ENCODE peak calls at places on chromosomes 1 and 21, in ten cellular contexts. Y, U, L, J, V, N, F, R, M and T are unnamed samples.

GRCh38 chr1:53959664-53960250 is 13.6 kb downstream of the LRRC42 start:
- DNase-seq in J (peak), N (peak), M (no peak), L (peak), F (no peak), R (no peak), Y (peak), V (no peak), U (no peak), T (no peak)

GRCh38 chr1:36576118-36576517 is 93.4 kb upstream of the CSF3R start:
- DNase-seq in M (peak), L (peak), R (peak), J (peak), Y (peak), F (peak), V (peak), N (peak), U (peak), T (no peak)

GRCh38 chr1:12180903-12181302 is 14.1 kb downstream of the TNFRSF1B start:
- DNase-seq in M (no peak), Y (no peak), F (no peak), L (no peak), R (no peak), U (no peak), N (no peak), J (no peak), V (no peak), T (no peak)

GRCh38 chr1:3690282-3691065 is 38.2 kb downstream of the TP73 start:
- DNase-seq in F (no peak), Y (no peak), N (no peak), R (no peak), M (no peak), L (no peak), U (no peak), V (no peak), J (no peak), T (no peak)

GRCh38 chr1:4161271-4162006 is 261.4 kb upstream of the C1orf174 start:
- DNase-seq in F (no peak), V (no peak), M (no peak), N (no peak), J (no peak), Y (no peak), L (no peak), R (no peak), U (no peak), T (no peak)

GRCh38 chr1:48206371-48206770 is 16.1 kb upstream of the SLC5A9 start:
- DNase-seq in Y (no peak), N (no peak), M (no peak), F (no peak), R (no peak), U (no peak), J (no peak), L (no peak), V (no peak), T (no peak)

GRCh38 chr21:38965910-38966504 is 160.3 kb downstream of the ETS2 start:
- DNase-seq in M (no peak), R (peak), V (no peak), Y (no peak), J (peak), U (no peak), L (peak), F (no peak), N (no peak), T (no peak)

GRCh38 chr1:222886194-222887126 is 71.6 kb downstream of the DISP1 start:
- DNase-seq in J (no peak), V (no peak), U (no peak), L (no peak), Y (no peak), M (no peak), F (no peak), R (no peak), N (no peak), T (no peak)

GRCh38 chr1:15256584-15256983 is 9.6 kb downstream of the FHAD1 start:
- DNase-seq in V (no peak), N (no peak), U (no peak), J (no peak), L (no peak), R (no peak), Y (no peak), F (no peak), M (no peak), T (no peak)

GRCh38 chr1:93904228-93904627 is 5.0 kb downstream of the GCLM start:
- DNase-seq in J (peak), R (no peak), V (no peak), U (no peak), L (no peak), F (no peak), M (no peak), N (no peak), Y (no peak), T (no peak)

GRCh38 chr1:15489052-15489736 is 13.3 kb downstream of the CELA2B start:
- DNase-seq in U (no peak), M (peak), L (no peak), V (no peak), N (no peak), Y (no peak), F (peak), R (no peak), J (no peak), T (no peak)

GRCh38 chr21:41441546-41441945 is 15.5 kb downstream of the MX1 start:
- DNase-seq in V (no peak), L (no peak), M (no peak), F (no peak), N (no peak), J (no peak), Y (no peak), U (no peak), R (no peak), T (peak)

GRCh38 chr1:89881415-89882058 is 60.7 kb downstream of the LRRC8D start:
- DNase-seq in Y (no peak), F (no peak), V (no peak), U (no peak), R (no peak), J (no peak), L (no peak), N (no peak), M (no peak), T (no peak)

GRCh38 chr1:224175615-224176014 is 7.4 kb upstream of the DEGS1 start:
- DNase-seq in M (peak), L (peak), U (no peak), N (peak), R (peak), V (no peak), Y (peak), F (peak), J (no peak), T (no peak)

GRCh38 chr1:236888126-236888525 is 93.0 kb downstream of the MTR start:
- DNase-seq in M (no peak), N (no peak), Y (no peak), U (no peak), R (no peak), V (no peak), J (no peak), F (no peak), L (no peak), T (no peak)

GRCh38 chr21:32241434-32241785 is 37.4 kb downstream of the MIS18A start:
- DNase-seq in J (no peak), Y (no peak), R (no peak), V (no peak), F (no peak), U (no peak), M (no peak), L (no peak), N (no peak), T (no peak)

GRCh38 chr1:109113787-109114568 is at the start of gene ELAPOR1:
- DNase-seq in N (peak), V (peak), L (peak), Y (peak), J (peak), R (no peak), F (peak), U (peak), M (peak), T (peak)